ENCODE peak calls at places on chromosomes 1 and 21, in nine cellular contexts. U is tibial nerve, F is adrenal gland, O is neural progenitor cell, C is Caco-2, M is brain microvascular endothelial cell, S is IMR-90, D is tibial artery, K is lower lobe of right lung. Q is an unnamed sample.

GRCh38 chr1:167404908-167405307 is 113.4 kb downstream of the CD247 start:
- DNase-seq in U (no peak), F (no peak), O (no peak), C (no peak), M (no peak), S (no peak), D (no peak), K (no peak), Q (no peak)

GRCh38 chr1:41640141-41640751 is 155.8 kb upstream of the EDN2 start:
- DNase-seq in U (no peak), F (no peak), O (no peak), C (no peak), M (no peak), S (no peak), D (no peak), K (no peak), Q (no peak)

GRCh38 chr1:226187380-226187779 is 839 bp upstream of the ACBD3 start:
- DNase-seq in U (no peak), F (no peak), O (no peak), C (no peak), M (no peak), S (no peak), D (no peak), K (no peak), Q (no peak)

GRCh38 chr1:44701141-44701573 is 26.6 kb downstream of the ARMH1 start:
- DNase-seq in U (no peak), F (no peak), O (no peak), C (peak; percentile 55), M (no peak), S (no peak), D (no peak), K (no peak), Q (no peak)

GRCh38 chr1:66374561-66375111 is 159.3 kb upstream of the SGIP1 start:
- DNase-seq in U (no peak), F (no peak), O (no peak), C (no peak), M (peak; percentile 88), S (peak; percentile 95), D (no peak), K (no peak), Q (peak; percentile 51)

GRCh38 chr1:153277852-153278251 is 18.4 kb downstream of the LORICRIN start:
- DNase-seq in U (no peak), F (no peak), O (no peak), C (peak; percentile 71), M (no peak), S (no peak), D (no peak), K (no peak), Q (no peak)

GRCh38 chr21:17921579-17922530 is 102.7 kb upstream of the C21orf91 start:
- DNase-seq in U (no peak), F (no peak), O (no peak), C (no peak), M (peak; percentile 34), S (peak; percentile 65), D (peak; percentile 44), K (no peak), Q (peak; percentile 80)

GRCh38 chr1:34053660-34054059 is 111.4 kb downstream of the CSMD2 start:
- DNase-seq in U (no peak), F (no peak), O (no peak), C (no peak), M (no peak), S (no peak), D (no peak), K (no peak), Q (no peak)

GRCh38 chr21:33135925-33136324 is 66.0 kb downstream of the OLIG1 start:
- DNase-seq in U (no peak), F (no peak), O (no peak), C (no peak), M (no peak), S (no peak), D (no peak), K (no peak), Q (no peak)

GRCh38 chr1:9350011-9350907 is 57.6 kb downstream of the SPSB1 start:
- DNase-seq in U (no peak), F (no peak), O (no peak), C (no peak), M (no peak), S (peak; percentile 65), D (peak; percentile 62), K (no peak), Q (peak; percentile 22)

GRCh38 chr1:229148041-229148671 is 122.8 kb upstream of the RAB4A start:
- DNase-seq in U (peak; percentile 19), F (no peak), O (peak; percentile 66), C (no peak), M (no peak), S (no peak), D (no peak), K (no peak), Q (no peak)

GRCh38 chr1:6727535-6727934 is 25.9 kb upstream of the DNAJC11 start:
- DNase-seq in U (no peak), F (peak; percentile 68), O (peak; percentile 82), C (peak; percentile 48), M (peak; percentile 30), S (peak; percentile 54), D (peak; percentile 75), K (peak; percentile 56), Q (no peak)

GRCh38 chr1:43732132-43732531 is 24.8 kb downstream of the ST3GAL3 start:
- DNase-seq in U (no peak), F (no peak), O (no peak), C (no peak), M (no peak), S (no peak), D (no peak), K (no peak), Q (no peak)

GRCh38 chr1:47984175-47984789 is 12.9 kb downstream of the TRABD2B start:
- DNase-seq in U (no peak), F (no peak), O (peak; percentile 81), C (no peak), M (no peak), S (no peak), D (no peak), K (no peak), Q (no peak)

GRCh38 chr1:192448026-192448578 is 127.5 kb upstream of the RGS1 start:
- DNase-seq in U (no peak), F (no peak), O (no peak), C (no peak), M (no peak), S (peak; percentile 12), D (no peak), K (no peak), Q (no peak)

GRCh38 chr1:227343727-227344551 is 25.6 kb upstream of the CDC42BPA start:
- DNase-seq in U (no peak), F (no peak), O (no peak), C (no peak), M (peak; percentile 57), S (peak; percentile 96), D (no peak), K (no peak), Q (peak; percentile 91)

GRCh38 chr1:14583788-14584187 is 14.7 kb upstream of the KAZN start:
- DNase-seq in U (no peak), F (no peak), O (no peak), C (no peak), M (no peak), S (no peak), D (no peak), K (no peak), Q (no peak)

GRCh38 chr21:34986561-34987533 is 62.3 kb downstream of the RUNX1 start:
- DNase-seq in U (no peak), F (no peak), O (peak; percentile 55), C (no peak), M (peak; percentile 91), S (peak; percentile 81), D (no peak), K (no peak), Q (peak; percentile 54)

GRCh38 chr1:50705041-50705440 is 255.0 kb downstream of the FAF1 start:
- DNase-seq in U (no peak), F (no peak), O (no peak), C (no peak), M (no peak), S (peak; percentile 13), D (no peak), K (no peak), Q (no peak)

DNA sequence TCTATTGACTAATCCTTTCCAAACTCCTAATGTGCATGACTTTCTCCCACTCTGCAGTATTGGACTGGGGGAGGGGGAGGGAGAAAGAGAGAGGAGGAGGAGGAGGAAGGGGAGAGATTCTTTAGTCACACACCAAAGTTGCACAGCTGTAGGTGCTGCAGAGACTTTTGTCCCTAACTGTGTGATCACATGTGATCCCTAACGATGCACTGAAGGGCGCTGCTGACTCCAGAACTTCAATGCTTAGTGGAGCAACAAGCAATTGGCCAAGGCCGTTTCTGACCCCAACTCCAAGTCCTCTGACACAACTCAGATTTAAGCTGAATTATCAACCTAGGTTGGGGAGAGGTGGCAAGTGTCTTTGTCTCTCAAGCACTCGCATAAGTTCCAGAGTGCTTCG is 191.7 kb downstream of the HUNK start:
- DNase-seq in U (no peak), F (no peak), O (no peak), C (no peak), M (no peak), S (no peak), D (no peak), K (no peak), Q (no peak)
- H3K4me3 ChIP-seq in U (no peak overlapping the region), F (no peak overlapping the region), O (no peak overlapping the region), C (no peak overlapping the region), M (no peak overlapping the region), S (no peak overlapping the region), D (no peak overlapping the region), K (no peak overlapping the region), Q (no peak overlapping the region)

GRCh38 chr1:186476306-186477040 is 15.6 kb upstream of the PDC start:
- DNase-seq in U (no peak), F (no peak), O (no peak), C (no peak), M (peak; percentile 69), S (peak; percentile 90), D (no peak), K (no peak), Q (no peak)

GRCh38 chr1:186474208-186474607 is 13.3 kb upstream of the PDC start:
- DNase-seq in U (no peak), F (no peak), O (peak; percentile 3), C (no peak), M (peak; percentile 76), S (peak; percentile 78), D (no peak), K (no peak), Q (no peak)

GRCh38 chr1:186473047-186473446 is 12.1 kb upstream of the PDC start:
- DNase-seq in U (no peak), F (no peak), O (no peak), C (no peak), M (no peak), S (no peak), D (no peak), K (no peak), Q (no peak)
- TF ChIP-seq CTCF in U (no peak), F (no peak), O (no peak), C (no peak), M (no peak), S (no peak), D (no peak), K (no peak), Q (no peak)

GRCh38 chr1:160883586-160883985 is 1.4 kb downstream of the ITLN1 start:
- DNase-seq in U (no peak), F (no peak), O (no peak), C (no peak), M (no peak), S (no peak), D (no peak), K (no peak), Q (no peak)
- H3K27me3 ChIP-seq in U (no peaks in the 10 kb centered on the region), F (no peaks in the 10 kb centered on the region), O (no peaks in the 10 kb centered on the region), C (no peaks in the 10 kb centered on the region), M (no peaks in the 10 kb centered on the region), S (no peaks in the 10 kb centered on the region), D (no peaks in the 10 kb centered on the region), K (no peaks in the 10 kb centered on the region), Q (no peaks in the 10 kb centered on the region)

DNA sequence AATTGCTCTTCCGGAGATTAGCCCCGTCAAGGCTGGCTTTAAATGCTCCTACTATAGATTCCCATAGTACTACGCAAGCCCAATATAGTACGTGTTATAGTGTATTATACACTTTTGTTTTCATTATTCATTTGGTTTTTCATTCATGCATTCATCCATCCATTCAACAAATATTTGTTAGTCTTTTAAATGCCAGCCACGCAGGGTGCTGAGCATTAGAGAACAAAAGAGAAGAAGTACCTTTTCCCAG is 513 bp upstream of the RAB3GAP2 start:
- DNase-seq in U (no peak), F (no peak), O (no peak), C (no peak), M (no peak), S (no peak), D (no peak), K (no peak), Q (no peak)
- H3K4me3 ChIP-seq in U (peak overlapping the region; percentile 81), F (no peak overlapping the region), O (peak overlapping the region; percentile 75), C (peak overlapping the region; percentile 89), M (peak overlapping the region; percentile 97), S (peak overlapping the region; percentile 90), D (peak overlapping the region; percentile 99), K (peak overlapping the region; percentile 93), Q (peak overlapping the region; percentile 91)

Q was measured in BJ.